ENCODE peak calls at places on chromosomes 12 and 14, in five cellular contexts. Q is neuronal stem cell, J is H9, X is IMR-90, Z is H1. V is an unnamed sample.

GRCh38 chr12:102833687-102834435 is 83.2 kb downstream of the PAH start:
- DNase-seq in X (no peak), J (peak; percentile 70), Q (peak; percentile 66), Z (no peak), V (no peak)

GRCh38 chr12:15534322-15534721 is 212.0 kb downstream of the PTPRO start:
- DNase-seq in Z (no peak), X (peak; percentile 47), Q (no peak), J (no peak), V (peak; percentile 62)

GRCh38 chr12:48263617-48264016 is 60.5 kb upstream of the OR10AD1 start:
- DNase-seq in X (no peak), Q (no peak), J (no peak), Z (no peak), V (no peak)

GRCh38 chr12:127146991-127147718 is 1119.8 kb upstream of the TMEM132C start:
- DNase-seq in X (no peak), Q (no peak), Z (no peak), J (no peak), V (no peak)

GRCh38 chr14:98368916-98369315 is 903.1 kb downstream of the BCL11B start:
- DNase-seq in J (no peak), Q (no peak), Z (no peak), X (no peak), V (no peak)

GRCh38 chr14:77409131-77409533 is 14.2 kb downstream of the NOXRED1 start:
- DNase-seq in Q (no peak), Z (no peak), X (no peak), J (peak; percentile 48), V (peak; percentile 11)

GRCh38 chr12:104957388-104958008 is 592 bp downstream of the SLC41A2 start:
- DNase-seq in X (no peak), J (no peak), Z (no peak), Q (no peak), V (peak; percentile 18)

GRCh38 chr12:94813314-94813713 is 163.0 kb upstream of the TMCC3 start:
- DNase-seq in J (no peak), Q (no peak), X (no peak), Z (no peak), V (no peak)

GRCh38 chr14:78714722-78715121 is 544.5 kb downstream of the NRXN3 start:
- DNase-seq in Z (no peak), X (no peak), Q (no peak), J (no peak), V (no peak)

GRCh38 chr12:3366451-3367155 is 124.4 kb upstream of the PRMT8 start:
- DNase-seq in Z (no peak), Q (no peak), J (peak; percentile 55), X (no peak), V (no peak)

GRCh38 chr12:51424662-51425539 is at the start of gene SLC4A8:
- DNase-seq in Z (peak; percentile 85), Q (peak; percentile 93), X (peak; percentile 85), J (peak; percentile 99), V (peak; percentile 88)

GRCh38 chr12:107356266-107356936 is 263.1 kb upstream of the CRY1 start:
- DNase-seq in X (peak; percentile 91), Q (no peak), J (no peak), Z (no peak), V (peak; percentile 29)

GRCh38 chr12:15469342-15469741 is 147.0 kb downstream of the PTPRO start:
- DNase-seq in J (no peak), X (no peak), Q (no peak), Z (no peak), V (no peak)

GRCh38 chr14:35944847-35945246 is 118.7 kb downstream of the BRMS1L start:
- DNase-seq in Q (no peak), J (peak; percentile 76), Z (peak; percentile 21), X (no peak), V (no peak)

GRCh38 chr12:49055978-49056754 is 4.4 kb downstream of the KMT2D start:
- DNase-seq in Q (no peak), X (peak; percentile 82), Z (no peak), J (peak; percentile 75), V (peak; percentile 91)

GRCh38 chr12:87930033-87930432 is 99.2 kb downstream of the C12orf50 start:
- DNase-seq in Q (no peak), Z (no peak), J (no peak), X (peak; percentile 92), V (peak; percentile 42)

GRCh38 chr12:52604859-52605258 is 3.6 kb upstream of the KRT72 start:
- DNase-seq in Z (no peak), J (peak; percentile 11), X (no peak), Q (no peak), V (no peak)
- H3K4me1 ChIP-seq in Z (no peaks in the 10 kb centered on the region), J (no peaks in the 10 kb centered on the region), X (no peaks in the 10 kb centered on the region), Q (no peaks in the 10 kb centered on the region), V (no peaks in the 10 kb centered on the region)

GRCh38 chr14:68566075-68566474 is 226.8 kb downstream of the ZFP36L1 start:
- DNase-seq in J (no peak), Z (no peak), Q (no peak), X (no peak), V (no peak)
- H3K14ac ChIP-seq in J (no peak overlapping the region), Z (no peak overlapping the region), Q (no peak overlapping the region), X (no peak overlapping the region), V (no peak overlapping the region)

GRCh38 chr14:39109893-39110715 is 4.0 kb upstream of the GEMIN2 start:
- DNase-seq in Z (no peak), Q (no peak), J (no peak), X (no peak), V (no peak)

GRCh38 chr14:39113685-39114072 is 444 bp upstream of the GEMIN2 start:
- DNase-seq in X (no peak), Z (no peak), J (no peak), Q (no peak), V (no peak)

GRCh38 chr14:39108791-39109190 is 5.3 kb upstream of the GEMIN2 start:
- DNase-seq in X (no peak), Q (no peak), J (no peak), Z (no peak), V (no peak)

DNA sequence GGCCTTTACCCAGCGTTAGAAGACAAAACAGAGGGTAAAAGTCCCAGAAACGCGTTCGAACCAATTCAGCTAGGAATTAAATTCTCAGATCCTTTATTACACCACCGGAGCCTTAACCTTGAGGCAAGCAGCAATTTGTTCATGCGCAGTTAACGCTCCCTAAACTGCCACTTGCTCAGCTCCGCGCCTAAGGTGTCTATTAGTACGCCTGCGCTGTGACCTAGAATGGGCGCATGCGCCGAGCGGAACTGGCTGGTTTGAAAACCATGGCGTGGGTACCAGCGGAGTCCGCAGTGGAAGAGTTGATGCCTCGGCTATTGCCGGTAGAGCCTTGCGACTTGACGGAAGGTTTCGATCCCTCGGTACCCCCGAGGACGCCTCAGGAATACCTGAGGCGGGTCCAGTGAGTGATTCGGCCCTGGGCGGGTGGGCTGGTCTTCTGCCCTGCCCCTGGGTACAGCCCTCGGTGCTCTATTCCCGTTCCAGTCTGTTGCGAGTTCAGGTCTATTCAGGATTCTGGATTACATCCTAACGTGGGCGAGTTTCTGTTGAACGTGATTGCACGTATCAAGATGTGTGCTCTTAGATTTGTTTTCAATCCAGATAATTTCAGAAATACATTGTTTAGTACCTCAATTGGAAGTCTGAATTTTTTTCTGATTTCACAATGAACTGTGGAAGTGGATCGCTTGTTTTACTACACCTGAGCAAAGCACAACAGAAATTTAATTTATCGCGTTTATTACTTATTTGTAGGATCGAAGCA is at the start of gene GEMIN2:
- DNase-seq in J (peak; percentile 92), Z (peak; percentile 79), X (peak; percentile 91), Q (peak; percentile 88), V (peak; percentile 92)
- H3K18ac ChIP-seq in J (no peak within 1 kb of the TSS), Z (peak within 1 kb of the TSS; percentile 43), X (no peak within 1 kb of the TSS), Q (peak within 1 kb of the TSS; percentile 93), V (no peak within 1 kb of the TSS)

GRCh38 chr12:89946518-89946917 is 237.9 kb upstream of the ATP2B1 start:
- DNase-seq in X (no peak), Q (no peak), Z (no peak), J (no peak), V (no peak)

GRCh38 chr12:89949457-89950195 is 241.0 kb upstream of the ATP2B1 start:
- DNase-seq in Q (no peak), X (peak; percentile 64), J (no peak), Z (no peak), V (peak; percentile 94)

GRCh38 chr12:89948266-89949175 is 239.9 kb upstream of the ATP2B1 start:
- DNase-seq in Z (no peak), J (no peak), X (no peak), Q (no peak), V (no peak)

GRCh38 chr12:89945123-89945522 is 236.5 kb upstream of the ATP2B1 start:
- DNase-seq in X (no peak), Z (no peak), Q (no peak), J (no peak), V (no peak)

GRCh38 chr12:89947437-89948265 is 239.0 kb upstream of the ATP2B1 start:
- DNase-seq in Q (no peak), X (peak; percentile 95), Z (no peak), J (no peak), V (peak; percentile 96)
- H3K4me1 ChIP-seq in Q (peaks cover 9% of the 10 kb centered on the region), X (peaks cover 23% of the 10 kb centered on the region), Z (peaks cover 5% of the 10 kb centered on the region), J (no peaks in the 10 kb centered on the region), V (no peaks in the 10 kb centered on the region)

DNA sequence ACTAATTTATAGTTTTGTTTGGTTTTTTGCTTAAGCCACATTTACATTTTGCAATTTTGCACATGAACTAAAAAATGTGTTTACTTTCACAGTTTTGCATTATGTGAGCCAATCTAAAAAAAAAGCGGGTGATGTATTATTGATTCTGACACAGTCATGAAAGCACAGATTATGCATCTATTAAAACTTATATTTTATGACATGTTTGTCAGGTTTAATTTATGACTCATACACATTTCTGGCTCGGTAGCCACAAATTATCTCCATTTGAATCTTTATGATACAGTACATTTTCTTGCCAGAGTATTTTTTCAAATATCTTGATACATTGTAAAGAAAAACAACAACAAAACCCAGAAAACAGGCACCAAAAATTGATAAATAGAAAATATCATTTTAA is 280.4 kb upstream of the GRIP1 start:
- DNase-seq in J (no peak), Z (no peak), Q (no peak), X (no peak), V (no peak)
- H3K14ac ChIP-seq in J (no peak overlapping the region), Z (no peak overlapping the region), Q (no peak overlapping the region), X (no peak overlapping the region), V (no peak overlapping the region)